ENCODE peak calls at places on chromosomes 4 and X, in four cellular contexts. Z, J, U and P are unnamed samples.

GRCh38 chrX:153582896-153583295 is 16.0 kb downstream of the CCNQ start:
- DNase-seq in J (peak; percentile 24), Z (peak; percentile 84), U (no peak), P (peak; percentile 28)

GRCh38 chrX:134236690-134237362 is at the start of gene CCDC160:
- DNase-seq in U (peak; percentile 70), J (peak; percentile 47), Z (peak; percentile 40), P (peak; percentile 20)

GRCh38 chr4:8215001-8215427 is 15.9 kb downstream of the SH3TC1 start:
- DNase-seq in J (no peak), Z (no peak), U (no peak), P (no peak)

GRCh38 chr4:77020017-77020416 is 55.8 kb downstream of the CCNI start:
- DNase-seq in Z (no peak), J (no peak), U (no peak), P (no peak)

GRCh38 chr4:21885241-21885640 is 63.3 kb downstream of the KCNIP4 start:
- DNase-seq in J (no peak), U (no peak), Z (no peak), P (no peak)

GRCh38 chrX:120736989-120737388 is 107.1 kb upstream of the C1GALT1C1 start:
- DNase-seq in Z (no peak), J (no peak), U (no peak), P (no peak)

GRCh38 chr4:41693629-41694028 is 54.9 kb downstream of the PHOX2B start:
- DNase-seq in J (no peak), Z (no peak), U (no peak), P (no peak)

GRCh38 chrX:120290107-120290506 is 21.2 kb downstream of the TMEM255A start:
- DNase-seq in J (no peak), U (no peak), Z (no peak), P (no peak)

GRCh38 chrX:25083661-25084060 is 67.9 kb upstream of the ARX start:
- DNase-seq in U (no peak), Z (no peak), J (no peak), P (no peak)

GRCh38 chr4:153535735-153536494 is 69.8 kb downstream of the TMEM131L start:
- DNase-seq in Z (no peak), J (no peak), U (no peak), P (no peak)

DNA sequence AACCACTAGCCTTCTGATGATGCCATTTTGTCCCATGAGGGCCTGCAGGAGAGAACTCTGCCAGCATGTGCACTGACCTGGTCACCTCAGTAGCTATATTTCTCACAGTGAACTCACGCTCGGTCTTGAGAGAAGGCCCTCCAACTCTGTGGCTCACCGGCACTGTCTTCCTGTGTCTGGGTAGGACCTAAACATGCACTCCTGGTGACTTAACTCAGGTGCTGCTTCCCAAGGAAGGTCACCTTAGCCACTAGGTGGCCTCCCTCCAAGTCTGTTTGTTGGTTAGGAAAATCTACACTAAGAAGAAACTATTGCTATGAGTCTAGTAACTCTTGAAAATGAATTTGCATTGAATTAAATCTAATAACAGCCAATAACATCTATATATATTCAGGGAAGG is 24.8 kb downstream of the TLR10 start:
- DNase-seq in Z (no peak), J (no peak), U (no peak), P (no peak)
- TF ChIP-seq CTCF in Z (no peak), J (no peak), U (no peak), P (peak; percentile 8)

DNA sequence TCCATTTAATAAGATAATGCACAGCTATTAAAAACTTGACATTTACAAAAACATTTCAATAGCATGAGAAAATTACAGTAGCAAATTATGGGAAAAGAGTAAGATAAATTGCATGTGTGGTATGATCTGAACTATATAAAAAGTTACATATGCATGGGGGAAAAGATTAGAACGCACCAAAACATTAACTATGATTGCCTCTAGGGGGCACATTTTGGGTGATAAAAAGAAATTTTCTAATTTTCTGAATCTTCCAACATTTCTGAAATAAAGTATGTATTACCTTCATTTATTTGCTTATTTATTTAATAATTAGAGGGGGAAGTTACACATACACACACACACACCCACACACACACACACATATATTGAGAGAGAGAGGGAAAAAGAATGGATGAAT is 19.6 kb upstream of the KDM5C start:
- DNase-seq in J (no peak), Z (no peak), U (no peak), P (no peak)
- TF ChIP-seq CTCF in J (peak; percentile 10), Z (peak; percentile 12), U (no peak), P (peak; percentile 21)

DNA sequence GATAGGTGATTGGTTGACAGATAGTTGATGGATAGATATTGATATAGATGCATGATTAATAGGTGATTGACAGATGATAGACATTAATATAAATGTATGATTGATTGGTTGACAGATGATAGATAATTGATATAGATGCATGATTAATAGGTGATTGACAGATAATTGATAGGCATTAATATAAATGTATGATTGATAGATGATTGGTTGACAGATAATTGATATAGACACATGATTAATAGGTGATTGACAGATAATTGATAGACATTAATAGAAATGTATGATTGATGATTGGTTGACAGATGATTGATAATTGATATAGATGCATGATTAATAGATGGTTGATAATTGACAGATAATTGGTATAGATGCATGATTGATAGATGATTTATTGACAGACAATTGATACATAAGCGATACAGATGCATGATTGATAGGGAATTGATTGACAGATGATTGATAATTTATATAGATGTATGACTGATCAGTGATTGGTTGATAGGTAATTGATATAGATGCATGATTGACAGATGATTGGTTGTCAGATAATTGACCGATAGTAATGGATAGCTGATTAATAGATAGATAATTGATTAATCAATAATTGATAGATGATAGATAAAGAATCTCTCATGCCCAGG is 44.9 kb upstream of the PPP2R3B start:
- DNase-seq in U (no peak), J (no peak), Z (no peak), P (no peak)
- TF ChIP-seq CTCF in U (no peak), J (no peak), Z (no peak), P (no peak)

GRCh38 chr4:16764622-16765021 is 133.8 kb downstream of the LDB2 start:
- DNase-seq in Z (no peak), U (no peak), J (no peak), P (no peak)
- TF ChIP-seq CTCF in Z (no peak), U (no peak), J (peak; percentile 45), P (peak; percentile 29)

DNA sequence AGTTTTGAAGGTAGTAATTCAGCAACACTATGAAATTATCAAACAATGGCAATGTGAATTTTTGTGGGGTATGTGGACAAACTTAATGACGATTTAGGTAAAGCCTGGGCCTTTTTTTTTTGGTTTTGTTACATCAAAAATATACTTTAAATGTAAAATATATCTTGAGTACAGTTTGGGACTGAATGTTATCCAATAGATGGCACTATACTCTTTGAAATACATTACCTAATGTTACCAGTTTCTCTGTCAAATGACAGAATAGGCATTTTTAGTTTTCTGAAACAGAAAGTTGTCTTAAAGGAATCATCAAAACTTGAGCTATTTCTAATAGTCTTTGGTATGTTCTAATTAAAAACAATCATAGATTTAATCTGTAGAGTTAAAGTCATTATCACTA is 1651.9 kb downstream of the C4orf33 start:
- DNase-seq in J (no peak), Z (no peak), U (no peak), P (no peak)
- TF ChIP-seq CTCF in J (no peak), Z (no peak), U (no peak), P (no peak)

GRCh38 chr4:159014896-159015295 is 88.0 kb upstream of the RAPGEF2 start:
- DNase-seq in U (no peak), J (no peak), Z (no peak), P (no peak)
- TF ChIP-seq CTCF in U (no peak), J (no peak), Z (no peak), P (no peak)

GRCh38 chr4:148044889-148045352 is 313.0 kb downstream of the ARHGAP10 start:
- DNase-seq in J (no peak), U (no peak), Z (peak; percentile 49), P (no peak)
- TF ChIP-seq CTCF in J (peak; percentile 37), U (no peak), Z (peak; percentile 8), P (no peak)